ENCODE peak calls at places on chromosomes 11 and 22, in five cellular contexts. Y, T, I, F and X are unnamed samples.

GRCh38 chr11:9853929-9854557 is 190.2 kb downstream of the SWAP70 start:
- DNase-seq in F (no peak), Y (no peak), I (no peak), T (no peak), X (no peak)

GRCh38 chr11:12330491-12331231 is 46.7 kb upstream of the PARVA start:
- DNase-seq in Y (no peak), I (peak; percentile 7), F (no peak), T (peak; percentile 28), X (no peak)

GRCh38 chr11:86196291-86196690 is 48.3 kb upstream of the EED start:
- DNase-seq in I (no peak), T (no peak), F (no peak), Y (no peak), X (no peak)

GRCh38 chr11:27698872-27699241 is 1.4 kb downstream of the BDNF start:
- DNase-seq in Y (peak; percentile 86), F (no peak), T (peak; percentile 70), I (peak; percentile 92), X (peak; percentile 94)

GRCh38 chr22:50085211-50085999 is at the start of gene MLC1:
- DNase-seq in Y (no peak), T (no peak), F (no peak), I (peak; percentile 25), X (no peak)

GRCh38 chr11:106917973-106918372 is 100.3 kb downstream of the GUCY1A2 start:
- DNase-seq in I (peak; percentile 0), T (no peak), Y (no peak), F (peak; percentile 27), X (peak; percentile 12)

GRCh38 chr11:8652140-8652539 is 30.3 kb downstream of the TRIM66 start:
- DNase-seq in F (no peak), I (peak; percentile 99), T (no peak), Y (no peak), X (no peak)

GRCh38 chr11:44674809-44675208 is 52.0 kb upstream of the TSPAN18 start:
- DNase-seq in F (no peak), I (no peak), T (no peak), Y (no peak), X (no peak)

GRCh38 chr11:133040289-133040893 is 491.9 kb downstream of the OPCML start:
- DNase-seq in T (no peak), Y (no peak), F (no peak), I (peak; percentile 3), X (no peak)

GRCh38 chr11:112318193-112318592 is 57.5 kb upstream of the PLET1 start:
- DNase-seq in F (no peak), T (no peak), Y (no peak), I (peak; percentile 96), X (no peak)

GRCh38 chr11:79466411-79466810 is 25.6 kb upstream of the TENM4 start:
- DNase-seq in I (peak; percentile 81), T (no peak), F (no peak), Y (no peak), X (no peak)

GRCh38 chr22:46142548-46143490 is 7.5 kb upstream of the PPARA start:
- DNase-seq in I (no peak), T (no peak), Y (peak; percentile 40), F (no peak), X (no peak)

GRCh38 chr11:7592706-7593105 is 78.9 kb downstream of the PPFIBP2 start:
- DNase-seq in F (no peak), T (peak; percentile 52), I (peak; percentile 37), Y (no peak), X (no peak)

GRCh38 chr22:37893583-37893983 is 12.5 kb upstream of the MICALL1 start:
- DNase-seq in Y (no peak), I (no peak), T (no peak), F (no peak), X (no peak)

GRCh38 chr11:1481861-1482441 is 4.6 kb downstream of the MOB2 start:
- DNase-seq in T (peak; percentile 14), I (no peak), F (no peak), Y (peak; percentile 56), X (no peak)

GRCh38 chr11:34499719-34500505 is 13.7 kb downstream of the ELF5 start:
- DNase-seq in F (no peak), I (no peak), T (no peak), Y (no peak), X (no peak)

GRCh38 chr11:123041185-123041584 is 20.8 kb downstream of the HSPA8 start:
- DNase-seq in T (no peak), I (no peak), F (no peak), Y (no peak), X (no peak)

GRCh38 chr11:19774817-19775600 is 62.4 kb downstream of the NAV2 start:
- DNase-seq in Y (no peak), T (no peak), F (no peak), I (peak; percentile 7), X (no peak)

GRCh38 chr11:69726481-69726880 is 22.7 kb upstream of the FGF19 start:
- DNase-seq in I (no peak), F (no peak), Y (no peak), T (no peak), X (no peak)

GRCh38 chr11:68164437-68164836 is 43.2 kb upstream of the CHKA start:
- DNase-seq in Y (no peak), I (peak; percentile 66), T (no peak), F (no peak), X (no peak)

GRCh38 chr11:121466063-121466794 is 13.5 kb upstream of the SORL1-AS1 start:
- DNase-seq in T (peak; percentile 86), F (peak; percentile 76), I (peak; percentile 95), Y (peak; percentile 88), X (peak; percentile 58)

GRCh38 chr22:44385781-44386180 is 73.0 kb upstream of the SHISAL1 start:
- DNase-seq in T (no peak), I (no peak), F (no peak), Y (peak; percentile 55), X (no peak)

DNA sequence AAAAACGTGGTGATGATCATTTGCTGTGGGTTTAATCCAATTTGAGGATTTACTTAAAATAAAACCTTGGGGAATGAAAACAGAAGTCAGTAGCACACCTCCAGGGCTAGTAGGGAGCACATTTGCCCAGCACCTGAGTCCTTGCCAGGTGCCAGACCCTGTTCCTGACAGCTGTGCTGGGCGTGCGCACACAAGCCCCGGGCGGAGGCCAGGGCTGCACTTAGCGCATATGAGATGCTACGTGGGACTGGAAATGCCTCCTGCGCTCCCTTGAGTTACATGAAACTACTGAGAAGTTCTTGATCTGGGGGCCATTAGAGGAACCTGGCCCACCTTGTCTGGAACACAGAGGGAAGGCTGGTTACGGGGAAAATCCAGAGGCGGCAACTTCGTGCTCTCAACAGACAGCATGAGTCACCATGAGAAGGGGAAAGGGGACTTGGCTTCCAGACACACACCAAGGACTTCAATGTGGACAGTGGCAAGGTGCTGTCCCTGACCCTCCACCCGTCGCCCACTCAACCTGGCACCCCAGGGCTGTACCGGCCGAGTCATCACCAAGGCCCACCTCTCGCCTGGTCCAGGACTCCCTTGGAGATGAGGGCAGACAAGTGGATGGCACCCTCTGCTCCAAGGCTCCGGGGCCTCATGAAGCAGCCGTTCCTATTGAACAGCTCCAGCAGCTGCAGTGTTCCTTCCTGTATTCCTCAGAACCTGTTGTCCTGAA is 1468.6 kb downstream of the BRD1 start:
- DNase-seq in F (no peak), Y (no peak), I (no peak), T (no peak), X (no peak)
- H3K9me3 ChIP-seq in F (peaks cover 31% of the 10 kb centered on the region), Y (no peaks in the 10 kb centered on the region), I (peaks cover 59% of the 10 kb centered on the region), T (no peaks in the 10 kb centered on the region), X (no peaks in the 10 kb centered on the region)

GRCh38 chr11:61356701-61357100 is 5.0 kb downstream of the CYB561A3 start:
- DNase-seq in I (no peak), Y (no peak), F (no peak), T (no peak), X (no peak)
- H3K4me3 ChIP-seq in I (no peak overlapping the region), Y (no peak overlapping the region), F (no peak overlapping the region), T (no peak overlapping the region), X (no peak overlapping the region)

GRCh38 chr22:42684462-42685195 is 35.4 kb upstream of the CYB5R3 start:
- DNase-seq in I (no peak), Y (no peak), T (no peak), F (no peak), X (no peak)

GRCh38 chr22:42678894-42679293 is 29.7 kb upstream of the CYB5R3 start:
- DNase-seq in I (no peak), F (no peak), Y (no peak), T (no peak), X (no peak)

GRCh38 chr22:42683599-42684283 is 34.5 kb upstream of the CYB5R3 start:
- DNase-seq in Y (peak; percentile 86), T (no peak), F (no peak), I (no peak), X (no peak)

GRCh38 chr22:42682113-42682851 is 33.1 kb upstream of the CYB5R3 start:
- DNase-seq in T (no peak), I (no peak), Y (no peak), F (no peak), X (no peak)

DNA sequence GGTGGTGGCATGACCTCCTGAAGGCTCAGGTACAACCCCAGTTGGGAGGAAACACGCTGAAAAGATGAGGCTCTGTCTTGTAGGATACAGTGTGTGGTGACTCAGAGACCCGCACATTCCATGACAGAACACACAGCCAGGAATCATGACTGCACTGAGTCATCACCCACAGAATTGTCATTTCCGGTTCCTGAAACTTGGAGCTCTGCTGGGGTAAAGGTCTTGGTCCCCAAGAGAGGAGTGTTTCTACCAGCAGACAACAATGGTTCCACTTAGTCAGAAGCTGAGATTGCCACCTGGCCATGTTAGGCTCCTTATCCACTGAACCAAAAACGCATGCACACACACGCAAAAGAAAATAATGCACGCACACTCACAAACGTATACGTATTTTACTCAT is 31.5 kb upstream of the CYB5R3 start:
- DNase-seq in F (no peak), Y (no peak), T (no peak), I (peak; percentile 98), X (peak; percentile 62)
- H3K4me1 ChIP-seq in F (no peaks in the 10 kb centered on the region), Y (peaks cover 92% of the 10 kb centered on the region), T (no peaks in the 10 kb centered on the region), I (peaks cover 16% of the 10 kb centered on the region), X (peaks cover 8% of the 10 kb centered on the region)

DNA sequence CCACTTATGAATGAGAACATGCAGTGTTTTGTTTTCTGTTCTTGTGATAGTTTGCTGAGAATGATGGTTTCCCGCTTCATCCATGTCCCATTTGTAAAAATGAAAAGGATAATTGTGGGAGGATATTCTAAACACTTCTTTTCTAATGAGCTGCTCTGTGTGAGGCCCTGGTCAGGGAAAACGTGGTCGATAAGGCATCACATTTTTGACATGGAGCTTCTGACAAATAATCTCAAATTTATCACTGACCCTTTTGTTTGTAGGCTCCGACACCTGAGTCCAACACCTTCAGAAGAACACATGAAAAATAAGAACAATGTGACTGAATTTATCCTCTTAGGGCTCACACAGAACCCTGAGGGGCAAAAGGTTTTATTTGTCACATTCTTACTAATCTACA is at the start of gene OR4A15:
- DNase-seq in Y (no peak), I (no peak), F (no peak), T (no peak), X (no peak)
- H3K9me3 ChIP-seq in Y (no peaks in the 10 kb centered on the region), I (peaks cover 8% of the 10 kb centered on the region), F (peaks cover 4% of the 10 kb centered on the region), T (no peaks in the 10 kb centered on the region), X (no peaks in the 10 kb centered on the region)

GRCh38 chr11:84763931-84764330 is 863.2 kb downstream of the DLG2 start:
- DNase-seq in T (no peak), F (no peak), Y (no peak), I (no peak), X (no peak)
- H3K4me3 ChIP-seq in T (no peak overlapping the region), F (no peak overlapping the region), Y (no peak overlapping the region), I (no peak overlapping the region), X (no peak overlapping the region)